ENCODE peak calls at places on chromosomes 13 and 19, in four cellular contexts. One of them, this sample, is unnamed.

GRCh38 chr13:99383946-99384345 is 76.7 kb upstream of the GPR183 start:
- DNase-seq in OCI-LY7: no peak
- DNase-seq in fibroblast of lung: no peak
- DNase-seq in cardiac muscle cell: no peak
- DNase-seq in this sample: no peak

GRCh38 chr13:110680852-110681251 is 25.1 kb downstream of the CARS2 start:
- DNase-seq in cardiac muscle cell: peak
- DNase-seq in fibroblast of lung: no peak
- DNase-seq in OCI-LY7: peak
- DNase-seq in this sample: peak

GRCh38 chr19:56927791-56928207 is 87.3 kb upstream of the PEG3 start:
- DNase-seq in cardiac muscle cell: no peak
- DNase-seq in OCI-LY7: no peak
- DNase-seq in fibroblast of lung: no peak
- DNase-seq in this sample: no peak

GRCh38 chr13:112131740-112132113 is 64.8 kb downstream of the SOX1 start:
- DNase-seq in fibroblast of lung: no peak
- DNase-seq in OCI-LY7: no peak
- DNase-seq in cardiac muscle cell: no peak
- DNase-seq in this sample: no peak

GRCh38 chr13:40161008-40161694 is 505.3 kb downstream of the FOXO1 start:
- DNase-seq in fibroblast of lung: no peak
- DNase-seq in cardiac muscle cell: no peak
- DNase-seq in OCI-LY7: no peak
- DNase-seq in this sample: no peak

GRCh38 chr19:56839665-56840451 is 668 bp downstream of the PEG3 start:
- DNase-seq in fibroblast of lung: peak
- DNase-seq in OCI-LY7: no peak
- DNase-seq in cardiac muscle cell: no peak
- DNase-seq in this sample: peak

GRCh38 chr19:57934820-57935665 is at the start of gene ZNF418:
- DNase-seq in OCI-LY7: no peak
- DNase-seq in fibroblast of lung: peak
- DNase-seq in cardiac muscle cell: peak
- DNase-seq in this sample: peak

GRCh38 chr13:72384879-72385278 is 342.6 kb downstream of the MZT1 start:
- DNase-seq in OCI-LY7: no peak
- DNase-seq in cardiac muscle cell: no peak
- DNase-seq in fibroblast of lung: peak
- DNase-seq in this sample: peak

GRCh38 chr13:30808600-30808999 is 73.3 kb downstream of the ALOX5AP start:
- DNase-seq in OCI-LY7: no peak
- DNase-seq in cardiac muscle cell: no peak
- DNase-seq in fibroblast of lung: no peak
- DNase-seq in this sample: peak

GRCh38 chr13:73625562-73626339 is 508.5 kb downstream of the KLF12 start:
- DNase-seq in cardiac muscle cell: no peak
- DNase-seq in fibroblast of lung: no peak
- DNase-seq in OCI-LY7: no peak
- DNase-seq in this sample: no peak

GRCh38 chr19:2042485-2043268 is 8.4 kb downstream of the MKNK2 start:
- DNase-seq in fibroblast of lung: no peak
- DNase-seq in cardiac muscle cell: no peak
- DNase-seq in OCI-LY7: no peak
- DNase-seq in this sample: no peak

GRCh38 chr13:113651511-113652403 is 6.2 kb downstream of the ATP4B start:
- DNase-seq in cardiac muscle cell: no peak
- DNase-seq in OCI-LY7: no peak
- DNase-seq in fibroblast of lung: no peak
- DNase-seq in this sample: no peak

GRCh38 chr19:47598407-47599349 is 10.3 kb upstream of the BICRA start:
- DNase-seq in fibroblast of lung: peak
- DNase-seq in cardiac muscle cell: peak
- DNase-seq in OCI-LY7: no peak
- DNase-seq in this sample: peak

DNA sequence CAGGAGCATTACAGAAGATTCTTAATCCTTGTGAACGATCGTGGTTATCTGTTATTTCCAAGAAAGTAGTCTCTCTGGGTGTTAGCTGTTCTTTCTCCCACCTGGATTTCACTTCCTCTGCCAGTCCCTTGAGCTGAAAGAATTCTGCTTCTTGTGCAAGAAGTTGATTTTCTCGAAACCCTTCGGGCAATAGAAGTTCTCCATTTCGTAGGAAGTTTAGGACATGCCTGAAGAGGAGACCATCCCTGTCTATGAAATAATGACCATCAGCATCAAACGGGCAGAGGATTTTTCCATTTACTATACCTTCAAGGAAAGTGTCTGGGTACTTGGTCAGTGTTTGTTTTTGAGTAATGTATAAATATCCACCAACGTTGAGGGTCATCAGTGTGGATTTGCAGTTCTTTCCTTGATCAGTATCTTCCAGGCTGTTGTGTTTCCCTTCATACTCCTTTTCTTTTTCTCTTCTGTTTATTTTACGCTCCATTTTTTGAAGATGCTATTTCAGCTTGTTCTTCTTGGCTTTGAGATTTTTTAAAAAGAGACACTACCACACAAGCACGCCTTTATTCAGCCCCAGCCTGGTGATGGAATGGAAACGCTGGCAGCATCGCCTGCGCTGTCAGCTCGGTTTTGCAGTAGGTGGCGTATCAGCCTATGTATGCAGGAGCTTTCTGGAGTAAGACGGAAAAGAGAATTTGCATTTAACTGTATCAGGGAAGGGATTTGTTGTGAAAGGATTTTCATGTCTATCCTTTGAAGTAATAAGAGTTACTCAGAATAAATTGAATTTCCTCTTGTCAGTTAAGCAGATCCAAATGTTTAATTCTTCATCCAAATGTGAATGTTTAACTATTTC is 6.5 kb downstream of the KCTD4 start:
- DNase-seq in fibroblast of lung: peak
- DNase-seq in cardiac muscle cell: no peak
- DNase-seq in OCI-LY7: no peak
- DNase-seq in this sample: peak
- TF ChIP-seq CTCF in fibroblast of lung: peak
- TF ChIP-seq CTCF in cardiac muscle cell: peak
- TF ChIP-seq CTCF in OCI-LY7: no peak
- TF ChIP-seq CTCF in this sample: peak

DNA sequence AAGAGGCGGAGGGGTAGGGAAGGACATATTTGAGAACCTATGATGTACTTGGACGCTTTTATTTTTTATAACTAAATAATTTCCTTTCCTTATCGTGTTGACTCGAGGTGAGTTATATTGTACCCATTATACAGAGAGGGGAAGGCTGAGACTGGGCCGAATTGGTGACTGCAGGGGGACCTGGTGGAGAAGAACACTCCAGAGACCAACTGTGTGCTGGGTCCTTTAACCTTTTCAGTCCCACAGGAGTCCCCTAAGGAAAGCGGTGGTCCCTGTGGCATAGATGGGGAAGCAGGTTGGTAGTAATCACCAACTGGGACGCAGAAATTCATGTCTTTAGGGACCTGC is 633 bp downstream of the MYH14 start:
- DNase-seq in OCI-LY7: no peak
- DNase-seq in cardiac muscle cell: no peak
- DNase-seq in fibroblast of lung: no peak
- DNase-seq in this sample: no peak
- H3K4me3 ChIP-seq in OCI-LY7: no peak
- H3K4me3 ChIP-seq in cardiac muscle cell: peak
- H3K4me3 ChIP-seq in fibroblast of lung: no peak
- H3K4me3 ChIP-seq in this sample: peak

GRCh38 chr13:80499536-80500280 is 158.8 kb upstream of the SPRY2 start:
- DNase-seq in fibroblast of lung: no peak
- DNase-seq in cardiac muscle cell: no peak
- DNase-seq in OCI-LY7: no peak
- DNase-seq in this sample: no peak
- TF ChIP-seq CTCF in fibroblast of lung: no peak
- TF ChIP-seq CTCF in cardiac muscle cell: no peak
- TF ChIP-seq CTCF in OCI-LY7: no peak
- TF ChIP-seq CTCF in this sample: no peak

GRCh38 chr19:45382426-45382825 is 12.1 kb upstream of the ERCC2 start:
- DNase-seq in OCI-LY7: no peak
- DNase-seq in fibroblast of lung: no peak
- DNase-seq in cardiac muscle cell: no peak
- DNase-seq in this sample: no peak

GRCh38 chr19:45385392-45386221 is 15.2 kb upstream of the ERCC2 start:
- DNase-seq in fibroblast of lung: no peak
- DNase-seq in cardiac muscle cell: no peak
- DNase-seq in OCI-LY7: no peak
- DNase-seq in this sample: no peak

GRCh38 chr19:45376045-45376724 is 5.8 kb upstream of the ERCC2 start:
- DNase-seq in fibroblast of lung: peak
- DNase-seq in OCI-LY7: no peak
- DNase-seq in cardiac muscle cell: peak
- DNase-seq in this sample: peak

DNA sequence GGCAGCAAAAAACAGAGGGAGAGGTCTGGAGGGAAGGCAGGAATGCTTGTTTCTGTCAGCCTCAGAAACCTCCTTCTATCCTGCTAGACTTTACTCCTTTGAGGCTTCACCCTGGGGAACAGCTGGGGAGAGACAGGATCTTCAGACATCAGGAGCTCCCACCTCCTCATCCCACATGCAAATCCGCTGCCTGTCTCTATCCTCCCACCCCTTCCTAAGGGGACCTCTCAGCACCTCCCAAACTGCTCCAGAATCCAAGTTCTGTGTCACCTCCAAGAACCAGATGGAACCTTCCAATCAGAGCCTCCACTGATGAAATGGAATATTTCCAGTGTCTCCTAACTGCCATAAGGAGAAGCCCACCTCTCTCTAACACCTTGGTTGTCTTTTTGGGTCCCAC is 9.7 kb upstream of the ERCC2 start:
- DNase-seq in fibroblast of lung: no peak
- DNase-seq in OCI-LY7: no peak
- DNase-seq in cardiac muscle cell: no peak
- DNase-seq in this sample: no peak
- H3K4me3 ChIP-seq in fibroblast of lung: no peak
- H3K4me3 ChIP-seq in OCI-LY7: no peak
- H3K4me3 ChIP-seq in cardiac muscle cell: no peak
- H3K4me3 ChIP-seq in this sample: no peak

GRCh38 chr13:60957816-60958215 is 457.8 kb downstream of the PCDH20 start:
- DNase-seq in OCI-LY7: no peak
- DNase-seq in fibroblast of lung: no peak
- DNase-seq in cardiac muscle cell: no peak
- DNase-seq in this sample: no peak
- TF ChIP-seq CTCF in OCI-LY7: no peak
- TF ChIP-seq CTCF in fibroblast of lung: no peak
- TF ChIP-seq CTCF in cardiac muscle cell: no peak
- TF ChIP-seq CTCF in this sample: no peak

GRCh38 chr13:75776550-75776949 is 140.4 kb downstream of the LMO7 start:
- DNase-seq in OCI-LY7: no peak
- DNase-seq in cardiac muscle cell: no peak
- DNase-seq in fibroblast of lung: no peak
- DNase-seq in this sample: no peak

GRCh38 chr13:75770164-75771145 is 134.3 kb downstream of the LMO7 start:
- DNase-seq in OCI-LY7: no peak
- DNase-seq in cardiac muscle cell: no peak
- DNase-seq in fibroblast of lung: peak
- DNase-seq in this sample: peak

GRCh38 chr13:75774176-75774575 is 138.0 kb downstream of the LMO7 start:
- DNase-seq in OCI-LY7: no peak
- DNase-seq in fibroblast of lung: no peak
- DNase-seq in cardiac muscle cell: no peak
- DNase-seq in this sample: no peak

GRCh38 chr13:75769141-75769905 is 133.2 kb downstream of the LMO7 start:
- DNase-seq in OCI-LY7: no peak
- DNase-seq in fibroblast of lung: no peak
- DNase-seq in cardiac muscle cell: no peak
- DNase-seq in this sample: no peak

DNA sequence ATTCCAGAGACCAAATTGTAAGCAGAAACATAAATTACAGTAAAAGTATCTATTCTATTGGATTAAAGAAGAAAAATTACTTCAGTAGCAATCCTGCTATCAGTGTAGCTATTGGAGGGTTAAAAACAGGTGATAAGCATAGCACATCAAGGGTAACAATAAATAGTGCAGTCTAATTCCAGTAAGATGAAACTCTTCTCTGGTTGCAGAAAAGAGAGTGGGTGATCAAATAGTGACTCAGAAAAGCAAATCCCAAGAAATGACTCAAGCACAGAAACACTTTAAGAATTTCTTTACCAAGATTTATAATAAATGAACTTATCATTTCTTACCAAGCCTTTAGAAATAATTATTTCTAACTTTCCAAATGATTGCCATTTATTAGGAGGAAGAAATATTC is 135.7 kb downstream of the LMO7 start:
- DNase-seq in cardiac muscle cell: no peak
- DNase-seq in OCI-LY7: no peak
- DNase-seq in fibroblast of lung: peak
- DNase-seq in this sample: peak
- H3K4me3 ChIP-seq in cardiac muscle cell: no peak
- H3K4me3 ChIP-seq in OCI-LY7: no peak
- H3K4me3 ChIP-seq in fibroblast of lung: no peak
- H3K4me3 ChIP-seq in this sample: no peak